ENCODE peak calls at places on chromosomes 6 and 20, in five cellular contexts. One of them, this sample, is unnamed. For H3K4me1, the result is how much of the 10 kb centered on the place peaks cover.

GRCh38 chr20:58740356-58741308 is 48.0 kb downstream of the NPEPL1 start:
- DNase-seq in CD4-positive, alpha-beta memory T cell: no peak
- DNase-seq in hepatocyte: no peak
- DNase-seq in sigmoid colon: no peak
- DNase-seq in tibial artery: no peak
- DNase-seq in this sample: no peak

GRCh38 chr20:41268402-41268801 is 49.1 kb downstream of the ZHX3 start:
- DNase-seq in CD4-positive, alpha-beta memory T cell: no peak
- DNase-seq in hepatocyte: no peak
- DNase-seq in sigmoid colon: no peak
- DNase-seq in tibial artery: no peak
- DNase-seq in this sample: no peak

GRCh38 chr20:19583532-19584175 is 174.4 kb upstream of the RIN2 start:
- DNase-seq in CD4-positive, alpha-beta memory T cell: no peak
- DNase-seq in hepatocyte: peak
- DNase-seq in sigmoid colon: peak
- DNase-seq in tibial artery: peak
- DNase-seq in this sample: peak

GRCh38 chr20:46226602-46227001 is 81.7 kb downstream of the CDH22 start:
- DNase-seq in CD4-positive, alpha-beta memory T cell: no peak
- DNase-seq in hepatocyte: no peak
- DNase-seq in sigmoid colon: no peak
- DNase-seq in tibial artery: no peak
- DNase-seq in this sample: no peak

GRCh38 chr6:87237804-87238203 is 82.4 kb downstream of the ZNF292 start:
- DNase-seq in CD4-positive, alpha-beta memory T cell: peak
- DNase-seq in hepatocyte: no peak
- DNase-seq in sigmoid colon: no peak
- DNase-seq in tibial artery: no peak
- DNase-seq in this sample: no peak

GRCh38 chr20:38123021-38123587 is 42.0 kb downstream of the TGM2 start:
- DNase-seq in CD4-positive, alpha-beta memory T cell: no peak
- DNase-seq in hepatocyte: peak
- DNase-seq in sigmoid colon: peak
- DNase-seq in tibial artery: no peak
- DNase-seq in this sample: no peak

GRCh38 chr6:117616971-117617765 is 14.9 kb upstream of the GOPC start:
- DNase-seq in CD4-positive, alpha-beta memory T cell: no peak
- DNase-seq in hepatocyte: no peak
- DNase-seq in sigmoid colon: no peak
- DNase-seq in tibial artery: no peak
- DNase-seq in this sample: no peak

GRCh38 chr20:32115196-32115767 is 5.8 kb downstream of the TM9SF4 start:
- DNase-seq in CD4-positive, alpha-beta memory T cell: no peak
- DNase-seq in hepatocyte: no peak
- DNase-seq in sigmoid colon: no peak
- DNase-seq in tibial artery: no peak
- DNase-seq in this sample: no peak

GRCh38 chr6:11432091-11432490 is 105.5 kb upstream of the TMEM170B start:
- DNase-seq in CD4-positive, alpha-beta memory T cell: no peak
- DNase-seq in hepatocyte: no peak
- DNase-seq in sigmoid colon: no peak
- DNase-seq in tibial artery: no peak
- DNase-seq in this sample: no peak

GRCh38 chr6:56889492-56889891 is 65.4 kb upstream of the BEND6 start:
- DNase-seq in CD4-positive, alpha-beta memory T cell: no peak
- DNase-seq in hepatocyte: no peak
- DNase-seq in sigmoid colon: no peak
- DNase-seq in tibial artery: no peak
- DNase-seq in this sample: no peak

GRCh38 chr6:42978487-42978792 is 541 bp downstream of the PEX6 start:
- DNase-seq in CD4-positive, alpha-beta memory T cell: peak
- DNase-seq in hepatocyte: peak
- DNase-seq in sigmoid colon: no peak
- DNase-seq in tibial artery: no peak
- DNase-seq in this sample: peak

GRCh38 chr20:17663486-17663885 is 18.6 kb downstream of the RRBP1 start:
- DNase-seq in CD4-positive, alpha-beta memory T cell: no peak
- DNase-seq in hepatocyte: no peak
- DNase-seq in sigmoid colon: peak
- DNase-seq in tibial artery: peak
- DNase-seq in this sample: no peak

GRCh38 chr6:6592836-6593235 is 4.3 kb downstream of the LY86 start:
- DNase-seq in CD4-positive, alpha-beta memory T cell: no peak
- DNase-seq in hepatocyte: no peak
- DNase-seq in sigmoid colon: no peak
- DNase-seq in tibial artery: no peak
- DNase-seq in this sample: no peak

GRCh38 chr6:43216200-43216599 is 13.1 kb downstream of the DNPH1 start:
- DNase-seq in CD4-positive, alpha-beta memory T cell: no peak
- DNase-seq in hepatocyte: no peak
- DNase-seq in sigmoid colon: no peak
- DNase-seq in tibial artery: peak
- DNase-seq in this sample: no peak

GRCh38 chr6:166353507-166353906 is 11.2 kb upstream of the SFT2D1 start:
- DNase-seq in CD4-positive, alpha-beta memory T cell: no peak
- DNase-seq in hepatocyte: no peak
- DNase-seq in sigmoid colon: no peak
- DNase-seq in tibial artery: no peak
- DNase-seq in this sample: no peak

GRCh38 chr6:113876654-113877053 is 19.5 kb downstream of the MARCKS start:
- DNase-seq in CD4-positive, alpha-beta memory T cell: no peak
- DNase-seq in hepatocyte: no peak
- DNase-seq in sigmoid colon: no peak
- DNase-seq in tibial artery: no peak
- DNase-seq in this sample: no peak

GRCh38 chr6:149840345-149841075 is 23.6 kb downstream of the LRP11 start:
- DNase-seq in CD4-positive, alpha-beta memory T cell: peak
- DNase-seq in hepatocyte: peak
- DNase-seq in sigmoid colon: peak
- DNase-seq in tibial artery: peak
- DNase-seq in this sample: peak

GRCh38 chr6:158487495-158487894 is 72.4 kb upstream of the TMEM181 start:
- DNase-seq in CD4-positive, alpha-beta memory T cell: no peak
- DNase-seq in hepatocyte: no peak
- DNase-seq in sigmoid colon: no peak
- DNase-seq in tibial artery: no peak
- DNase-seq in this sample: no peak

GRCh38 chr6:69138893-69139494 is 503.9 kb downstream of the ADGRB3 start:
- DNase-seq in CD4-positive, alpha-beta memory T cell: no peak
- DNase-seq in hepatocyte: no peak
- DNase-seq in sigmoid colon: no peak
- DNase-seq in tibial artery: no peak
- DNase-seq in this sample: peak

DNA sequence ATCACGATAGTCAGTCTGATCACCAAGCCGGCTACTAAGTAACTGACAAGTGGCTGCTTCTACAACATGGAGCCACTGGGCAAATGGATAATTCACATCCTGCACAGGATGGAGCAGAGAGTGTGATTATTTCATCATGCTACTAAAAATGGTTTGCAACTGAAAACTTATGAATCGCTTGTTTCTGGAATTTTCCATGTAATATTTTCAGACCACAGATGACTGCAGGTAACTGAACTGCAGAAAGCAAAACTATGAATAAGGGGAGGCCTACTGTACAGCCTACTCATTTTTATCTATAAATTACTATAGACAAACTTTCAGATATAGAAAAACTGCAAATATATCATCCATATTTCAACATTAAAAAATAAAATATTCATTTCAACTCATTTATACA is 91.5 kb downstream of the EPB41L2 start:
- DNase-seq in CD4-positive, alpha-beta memory T cell: no peak
- DNase-seq in hepatocyte: no peak
- DNase-seq in sigmoid colon: no peak
- DNase-seq in tibial artery: no peak
- DNase-seq in this sample: no peak
- H3K27ac ChIP-seq in CD4-positive, alpha-beta memory T cell: no peak
- H3K27ac ChIP-seq in hepatocyte: no peak
- H3K27ac ChIP-seq in sigmoid colon: no peak
- H3K27ac ChIP-seq in tibial artery: no peak
- H3K27ac ChIP-seq in this sample: no peak

GRCh38 chr6:34062815-34063214 is 83.1 kb downstream of the GRM4 start:
- DNase-seq in CD4-positive, alpha-beta memory T cell: no peak
- DNase-seq in hepatocyte: no peak
- DNase-seq in sigmoid colon: no peak
- DNase-seq in tibial artery: no peak
- DNase-seq in this sample: no peak

GRCh38 chr6:34059914-34060313 is 86.0 kb downstream of the GRM4 start:
- DNase-seq in CD4-positive, alpha-beta memory T cell: no peak
- DNase-seq in hepatocyte: no peak
- DNase-seq in sigmoid colon: no peak
- DNase-seq in tibial artery: no peak
- DNase-seq in this sample: no peak

GRCh38 chr6:34061348-34061747 is 84.5 kb downstream of the GRM4 start:
- DNase-seq in CD4-positive, alpha-beta memory T cell: no peak
- DNase-seq in hepatocyte: no peak
- DNase-seq in sigmoid colon: no peak
- DNase-seq in tibial artery: no peak
- DNase-seq in this sample: no peak

GRCh38 chr6:34063641-34064040 is 82.2 kb downstream of the GRM4 start:
- DNase-seq in CD4-positive, alpha-beta memory T cell: no peak
- DNase-seq in hepatocyte: no peak
- DNase-seq in sigmoid colon: no peak
- DNase-seq in tibial artery: no peak
- DNase-seq in this sample: no peak

DNA sequence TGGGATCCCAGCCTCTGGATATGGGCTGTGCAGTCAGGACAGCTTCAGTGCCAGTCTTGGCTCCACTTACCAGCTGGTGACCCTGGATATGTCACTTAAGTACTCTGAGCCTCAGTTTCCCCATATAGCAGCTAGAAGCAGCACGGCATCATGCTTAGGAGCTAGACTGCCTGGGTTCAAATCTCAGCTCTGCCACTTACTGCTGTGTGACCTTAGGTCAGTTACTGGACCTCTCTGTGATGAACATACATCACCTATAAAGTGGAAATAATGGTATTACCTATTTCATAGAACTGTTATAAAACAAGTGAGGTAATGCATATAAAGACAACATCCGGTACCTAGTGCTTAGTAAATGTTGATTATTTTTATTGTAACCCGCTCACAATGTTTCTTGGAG is 83.7 kb downstream of the GRM4 start:
- DNase-seq in CD4-positive, alpha-beta memory T cell: no peak
- DNase-seq in hepatocyte: no peak
- DNase-seq in sigmoid colon: no peak
- DNase-seq in tibial artery: no peak
- DNase-seq in this sample: no peak
- H3K4me1 ChIP-seq in CD4-positive, alpha-beta memory T cell: under half
- H3K4me1 ChIP-seq in hepatocyte: under half
- H3K4me1 ChIP-seq in sigmoid colon: under half
- H3K4me1 ChIP-seq in tibial artery: under half
- H3K4me1 ChIP-seq in this sample: under half

GRCh38 chr20:53580376-53581111 is 13.1 kb downstream of the ZNF217 start:
- DNase-seq in CD4-positive, alpha-beta memory T cell: no peak
- DNase-seq in hepatocyte: no peak
- DNase-seq in sigmoid colon: no peak
- DNase-seq in tibial artery: no peak
- DNase-seq in this sample: no peak

GRCh38 chr20:53579581-53580375 is 13.9 kb downstream of the ZNF217 start:
- DNase-seq in CD4-positive, alpha-beta memory T cell: peak
- DNase-seq in hepatocyte: peak
- DNase-seq in sigmoid colon: no peak
- DNase-seq in tibial artery: no peak
- DNase-seq in this sample: no peak

GRCh38 chr20:53579266-53579580 is 14.4 kb downstream of the ZNF217 start:
- DNase-seq in CD4-positive, alpha-beta memory T cell: no peak
- DNase-seq in hepatocyte: no peak
- DNase-seq in sigmoid colon: no peak
- DNase-seq in tibial artery: no peak
- DNase-seq in this sample: no peak

GRCh38 chr20:53582574-53583351 is 10.9 kb downstream of the ZNF217 start:
- DNase-seq in CD4-positive, alpha-beta memory T cell: no peak
- DNase-seq in hepatocyte: peak
- DNase-seq in sigmoid colon: peak
- DNase-seq in tibial artery: no peak
- DNase-seq in this sample: no peak

DNA sequence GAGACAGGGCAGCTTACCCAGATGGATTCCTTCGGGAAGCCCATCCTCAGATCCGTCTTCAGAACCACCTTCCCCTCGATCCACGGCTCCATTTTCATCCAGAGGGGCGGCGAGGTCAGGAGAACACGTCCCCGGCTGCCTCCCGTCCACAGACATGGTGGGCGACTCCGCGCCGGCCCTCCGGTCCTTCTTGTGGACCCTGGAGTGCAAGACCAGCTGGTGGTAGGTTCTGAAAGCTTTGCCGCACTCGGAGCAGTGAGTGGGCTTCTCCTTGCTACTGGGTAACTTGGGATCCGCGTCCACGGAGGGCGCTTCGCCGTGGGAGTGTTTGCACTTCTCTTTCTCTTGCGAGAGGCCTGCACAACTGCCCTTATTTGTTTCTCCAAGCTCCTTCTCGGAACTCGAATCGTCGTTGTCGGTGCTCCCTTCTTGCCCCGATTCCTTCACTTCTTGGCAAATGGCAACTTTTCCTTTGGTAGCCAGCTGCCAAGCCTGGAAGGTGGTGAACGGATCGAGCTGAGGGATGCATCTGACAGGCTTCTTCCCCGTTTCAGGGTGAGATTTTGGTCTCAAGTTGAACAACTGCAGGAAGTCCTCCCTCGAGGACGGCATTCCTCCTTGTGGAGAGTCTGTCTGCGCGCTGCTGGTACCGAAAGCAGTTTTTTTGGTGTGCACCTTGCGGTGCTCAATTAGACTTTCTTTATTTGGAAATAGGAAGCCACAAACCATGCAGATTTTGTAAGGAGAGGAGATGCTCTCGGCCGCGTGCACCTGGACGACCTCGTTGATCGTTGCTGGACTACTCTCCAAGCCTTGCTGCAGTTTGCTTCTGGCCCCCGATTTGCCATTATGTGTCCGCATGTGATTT is 12.0 kb downstream of the ZNF217 start:
- DNase-seq in CD4-positive, alpha-beta memory T cell: peak
- DNase-seq in hepatocyte: no peak
- DNase-seq in sigmoid colon: no peak
- DNase-seq in tibial artery: no peak
- DNase-seq in this sample: no peak
- H3K27ac ChIP-seq in CD4-positive, alpha-beta memory T cell: peak
- H3K27ac ChIP-seq in hepatocyte: no peak
- H3K27ac ChIP-seq in sigmoid colon: peak
- H3K27ac ChIP-seq in tibial artery: peak
- H3K27ac ChIP-seq in this sample: peak

DNA sequence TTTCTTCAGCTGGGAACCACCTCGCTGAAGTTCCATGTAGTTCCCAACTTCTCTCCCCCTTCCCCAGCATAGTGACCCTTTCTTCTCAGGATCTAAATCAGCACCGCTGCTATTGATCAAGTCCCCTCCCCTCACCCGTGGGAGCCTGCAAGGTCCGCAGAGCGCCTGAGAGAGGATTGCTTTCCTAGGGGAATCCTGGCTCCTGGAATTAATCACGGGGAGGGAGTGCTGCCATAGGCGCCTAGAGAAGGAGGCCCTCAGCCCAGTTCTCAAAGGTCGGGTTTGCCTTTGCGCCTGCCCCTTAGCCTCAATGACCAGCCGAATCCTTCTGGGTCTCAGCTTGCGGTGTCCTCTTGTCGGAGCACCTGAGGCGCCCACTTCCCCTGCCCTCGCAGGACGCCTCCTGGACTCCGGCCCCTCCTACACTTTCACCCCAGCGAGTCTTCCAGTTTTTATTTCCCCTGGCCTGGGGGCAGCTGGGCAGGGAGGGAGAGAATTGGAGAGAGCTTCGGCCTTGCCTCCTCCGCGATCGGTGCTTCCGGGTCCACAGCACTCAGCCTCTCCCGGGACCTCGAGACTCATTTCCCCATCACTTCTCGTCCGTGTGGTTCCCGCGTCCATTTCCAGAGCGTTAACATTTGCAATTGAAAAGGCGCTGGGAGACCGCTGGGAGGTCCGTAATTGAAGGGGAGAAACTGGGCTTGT is 3.1 kb upstream of the NKX2-2 start:
- DNase-seq in CD4-positive, alpha-beta memory T cell: no peak
- DNase-seq in hepatocyte: no peak
- DNase-seq in sigmoid colon: no peak
- DNase-seq in tibial artery: no peak
- DNase-seq in this sample: no peak
- H3K4me1 ChIP-seq in CD4-positive, alpha-beta memory T cell: half or more
- H3K4me1 ChIP-seq in hepatocyte: under half
- H3K4me1 ChIP-seq in sigmoid colon: half or more
- H3K4me1 ChIP-seq in tibial artery: under half
- H3K4me1 ChIP-seq in this sample: half or more

This sample was measured in left ventricle myocardium inferior.